ENCODE peak calls at places on chromosomes 7 and 10, in four cellular contexts. One of them, this sample, is unnamed.

GRCh38 chr10:89904755-89905154 is 203.4 kb downstream of the KIF20B start:
- DNase-seq in K562: no peak
- DNase-seq in HepG2: no peak
- DNase-seq in GM12878: no peak
- DNase-seq in this sample: no peak

GRCh38 chr7:120695848-120696247 is 162.1 kb downstream of the TSPAN12 start:
- DNase-seq in K562: no peak
- DNase-seq in HepG2: no peak
- DNase-seq in GM12878: no peak
- DNase-seq in this sample: no peak

GRCh38 chr7:50467817-50468610 is 17.9 kb upstream of the FIGNL1 start:
- DNase-seq in K562: peak; percentile 84
- DNase-seq in HepG2: peak; percentile 50
- DNase-seq in GM12878: no peak
- DNase-seq in this sample: peak; percentile 71

GRCh38 chr10:78784454-78785414 is 284.0 kb upstream of the ZMIZ1 start:
- DNase-seq in K562: no peak
- DNase-seq in HepG2: no peak
- DNase-seq in GM12878: no peak
- DNase-seq in this sample: no peak

GRCh38 chr7:151086802-151087246 is 549 bp downstream of the AGAP3 start:
- DNase-seq in K562: peak; percentile 48
- DNase-seq in HepG2: no peak
- DNase-seq in GM12878: no peak
- DNase-seq in this sample: no peak

GRCh38 chr7:26705567-26705966 is 158.8 kb downstream of the SKAP2 start:
- DNase-seq in K562: no peak
- DNase-seq in HepG2: peak; percentile 64
- DNase-seq in GM12878: no peak
- DNase-seq in this sample: peak; percentile 54

GRCh38 chr7:41110186-41110585 is 592.7 kb downstream of the INHBA start:
- DNase-seq in K562: no peak
- DNase-seq in HepG2: no peak
- DNase-seq in GM12878: no peak
- DNase-seq in this sample: no peak

GRCh38 chr7:92246363-92247101 is 758 bp downstream of the ANKIB1 start:
- DNase-seq in K562: peak; percentile 54
- DNase-seq in HepG2: no peak
- DNase-seq in GM12878: no peak
- DNase-seq in this sample: peak; percentile 14

GRCh38 chr7:11207565-11207964 is 233.9 kb downstream of the PHF14 start:
- DNase-seq in K562: no peak
- DNase-seq in HepG2: no peak
- DNase-seq in GM12878: no peak
- DNase-seq in this sample: peak; percentile 13

GRCh38 chr7:77415822-77416620 is at the start of gene GSAP:
- DNase-seq in K562: peak; percentile 29
- DNase-seq in HepG2: no peak
- DNase-seq in GM12878: no peak
- DNase-seq in this sample: peak; percentile 31

DNA sequence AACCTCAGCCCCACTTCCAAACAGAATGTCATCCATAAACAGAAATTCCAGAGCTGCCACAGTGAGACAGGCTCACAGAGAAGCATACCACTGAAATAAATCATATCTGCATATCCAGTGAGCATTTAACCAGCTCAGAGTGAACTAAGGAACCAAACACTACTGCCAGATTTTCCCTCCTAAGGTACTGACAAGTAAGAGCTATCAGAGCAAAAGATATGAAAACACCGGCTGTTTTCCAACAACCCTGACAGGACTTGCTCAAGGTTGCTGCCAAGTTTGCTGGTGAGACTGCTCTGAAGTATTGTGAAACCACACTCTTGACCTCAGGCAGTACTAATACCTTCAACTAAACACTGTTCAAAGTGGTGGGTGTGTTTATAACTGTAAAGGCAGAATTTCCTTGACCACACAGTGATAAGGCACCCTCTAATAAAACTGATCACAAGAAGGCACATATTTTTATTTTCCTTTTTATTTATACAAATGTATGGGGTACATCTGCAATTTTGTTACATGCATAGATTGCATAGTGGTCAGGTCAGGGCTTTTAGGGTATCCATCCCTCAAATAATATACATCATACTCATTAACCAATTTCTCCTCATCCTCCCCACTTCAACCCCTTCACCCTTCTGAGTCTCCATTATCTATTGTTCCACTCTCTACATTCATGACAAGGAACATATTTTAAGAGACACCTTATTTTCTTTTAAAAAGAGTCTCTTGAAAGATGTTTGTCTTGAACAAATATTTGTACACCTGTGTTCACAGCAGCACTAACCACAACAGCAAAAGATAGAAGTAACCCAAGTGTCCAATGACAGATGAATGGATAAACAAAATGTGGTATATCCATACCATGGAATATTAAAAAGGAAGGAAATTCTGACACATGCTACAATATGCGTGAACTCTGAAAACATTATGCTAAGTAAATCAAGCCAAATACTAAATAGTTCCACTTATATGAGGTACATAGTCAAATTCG is 18.2 kb downstream of the SGMS1 start:
- DNase-seq in K562: no peak
- DNase-seq in HepG2: peak; percentile 75
- DNase-seq in GM12878: no peak
- DNase-seq in this sample: peak; percentile 71
- TF ChIP-seq MYC in K562: no peak
- TF ChIP-seq MYC in HepG2: no peak
- TF ChIP-seq MYC in GM12878: no peak
- TF ChIP-seq MYC in this sample: no peak

DNA sequence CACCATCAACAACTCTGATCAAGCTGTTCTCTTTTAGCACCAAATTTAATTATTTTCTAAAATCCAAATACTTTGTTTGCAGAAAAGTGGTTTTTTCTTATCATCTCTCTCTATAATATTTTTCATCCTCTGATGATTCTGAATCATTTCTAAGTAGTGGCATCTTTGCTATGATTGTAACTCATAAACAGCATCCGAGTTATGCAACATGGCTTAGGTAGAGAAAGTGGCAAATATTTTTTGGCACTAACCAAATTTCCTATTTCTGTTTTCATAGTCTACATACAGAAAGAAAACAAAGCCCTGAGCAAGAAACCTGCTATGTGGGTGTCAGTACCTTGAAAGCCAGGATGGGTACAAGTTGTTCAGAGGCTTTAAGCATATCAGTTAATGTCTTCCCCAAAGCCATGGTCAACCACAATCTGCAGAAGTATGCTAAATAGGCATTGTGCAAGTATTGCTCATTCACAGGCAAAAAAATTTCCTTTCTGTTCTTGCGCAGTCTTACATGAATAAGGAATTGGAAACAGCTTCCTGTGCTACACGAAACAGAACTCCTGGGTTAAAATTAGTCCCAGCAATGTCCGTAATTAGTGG is 325.4 kb upstream of the MAGI2 start:
- DNase-seq in K562: no peak
- DNase-seq in HepG2: no peak
- DNase-seq in GM12878: no peak
- DNase-seq in this sample: no peak
- TF ChIP-seq POLR2AphosphoS2 in K562: no peak
- TF ChIP-seq POLR2AphosphoS2 in HepG2: no peak
- TF ChIP-seq POLR2AphosphoS2 in GM12878: no peak
- TF ChIP-seq POLR2AphosphoS2 in this sample: no peak

DNA sequence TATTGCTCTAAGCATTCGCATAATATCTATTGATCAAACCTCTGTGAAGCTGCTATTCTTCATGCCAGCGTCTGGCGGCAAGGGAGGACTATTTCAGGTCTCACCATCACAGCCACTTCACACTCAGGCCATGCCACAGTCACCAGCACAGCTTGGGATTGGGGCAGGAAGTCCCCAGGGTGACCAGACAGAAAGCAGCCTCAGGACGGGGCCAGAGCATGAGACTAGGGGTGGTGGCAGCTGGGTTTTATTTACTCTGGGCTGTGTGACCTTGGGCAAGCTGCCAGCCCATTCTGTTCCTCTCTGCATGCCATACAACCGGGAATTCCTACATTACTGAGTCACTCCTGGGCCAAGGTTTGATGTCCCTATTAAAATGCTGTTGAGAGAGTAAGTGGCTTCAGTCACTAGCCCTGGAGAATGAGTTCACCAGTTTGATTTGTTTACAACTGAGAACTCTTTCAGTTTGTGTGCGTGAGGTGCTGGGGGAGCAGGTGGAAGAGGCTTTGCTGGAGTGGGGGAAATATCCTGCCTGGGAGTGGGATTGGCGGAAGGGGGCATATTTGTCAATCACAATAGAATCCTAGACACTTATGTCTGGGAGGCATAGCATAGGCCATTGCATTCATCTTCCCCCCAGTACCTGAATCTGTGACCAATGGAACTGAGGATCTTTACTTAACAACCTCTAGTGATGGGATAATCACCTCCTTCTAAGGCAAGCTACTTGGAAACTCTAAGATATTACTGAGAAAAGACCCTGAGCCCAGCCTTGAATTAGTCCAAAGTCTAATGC is 90.4 kb downstream of the NPSR1 start:
- DNase-seq in K562: no peak
- DNase-seq in HepG2: peak; percentile 99
- DNase-seq in GM12878: no peak
- DNase-seq in this sample: peak; percentile 74
- TF ChIP-seq MYC in K562: no peak
- TF ChIP-seq MYC in HepG2: peak; percentile 56
- TF ChIP-seq MYC in GM12878: no peak
- TF ChIP-seq MYC in this sample: no peak

GRCh38 chr7:22989646-22990587 is 24.0 kb downstream of the HYCC1 start:
- DNase-seq in K562: no peak
- DNase-seq in HepG2: no peak
- DNase-seq in GM12878: no peak
- DNase-seq in this sample: no peak

GRCh38 chr7:22985436-22985835 is 28.5 kb downstream of the HYCC1 start:
- DNase-seq in K562: no peak
- DNase-seq in HepG2: no peak
- DNase-seq in GM12878: no peak
- DNase-seq in this sample: no peak

GRCh38 chr7:22992874-22993840 is 20.8 kb downstream of the HYCC1 start:
- DNase-seq in K562: no peak
- DNase-seq in HepG2: no peak
- DNase-seq in GM12878: peak; percentile 65
- DNase-seq in this sample: no peak

GRCh38 chr7:22995011-22995410 is 18.9 kb downstream of the HYCC1 start:
- DNase-seq in K562: no peak
- DNase-seq in HepG2: no peak
- DNase-seq in GM12878: no peak
- DNase-seq in this sample: no peak

GRCh38 chr7:22990588-22990949 is 23.4 kb downstream of the HYCC1 start:
- DNase-seq in K562: no peak
- DNase-seq in HepG2: no peak
- DNase-seq in GM12878: no peak
- DNase-seq in this sample: no peak
- TF ChIP-seq POLR2AphosphoS2 in K562: no peak
- TF ChIP-seq POLR2AphosphoS2 in HepG2: no peak
- TF ChIP-seq POLR2AphosphoS2 in GM12878: no peak
- TF ChIP-seq POLR2AphosphoS2 in this sample: no peak

This sample was measured in A549.